ENCODE peak calls at places on chromosomes 1 and 21, in five cellular contexts. One of them, this sample, is unnamed.

GRCh38 chr1:231584117-231584516 is 42.5 kb upstream of the DISC1 start:
- DNase-seq in heart left ventricle: no peak
- DNase-seq in sigmoid colon: no peak
- DNase-seq in PC-3: peak
- DNase-seq in fibroblast of the aortic adventitia: peak
- DNase-seq in this sample: peak

GRCh38 chr21:17708541-17709265 is 96.0 kb upstream of the BTG3 start:
- DNase-seq in fibroblast of the aortic adventitia: no peak
- DNase-seq in heart left ventricle: no peak
- DNase-seq in PC-3: no peak
- DNase-seq in sigmoid colon: no peak
- DNase-seq in this sample: no peak

GRCh38 chr1:29650041-29650400 is 413.7 kb downstream of the PTPRU start:
- DNase-seq in sigmoid colon: no peak
- DNase-seq in fibroblast of the aortic adventitia: no peak
- DNase-seq in heart left ventricle: no peak
- DNase-seq in PC-3: peak
- DNase-seq in this sample: no peak

GRCh38 chr1:2632561-2633361 is at the start of gene MMEL1:
- DNase-seq in sigmoid colon: no peak
- DNase-seq in fibroblast of the aortic adventitia: no peak
- DNase-seq in PC-3: no peak
- DNase-seq in heart left ventricle: no peak
- DNase-seq in this sample: no peak

GRCh38 chr1:154943649-154944421 is 7.3 kb upstream of the PMVK start:
- DNase-seq in sigmoid colon: no peak
- DNase-seq in fibroblast of the aortic adventitia: peak
- DNase-seq in heart left ventricle: peak
- DNase-seq in PC-3: peak
- DNase-seq in this sample: peak

GRCh38 chr1:247212012-247212411 is 40.2 kb upstream of the ZNF124 start:
- DNase-seq in fibroblast of the aortic adventitia: no peak
- DNase-seq in sigmoid colon: no peak
- DNase-seq in PC-3: no peak
- DNase-seq in heart left ventricle: no peak
- DNase-seq in this sample: no peak

GRCh38 chr1:66445492-66446181 is 88.3 kb upstream of the SGIP1 start:
- DNase-seq in sigmoid colon: no peak
- DNase-seq in heart left ventricle: no peak
- DNase-seq in PC-3: no peak
- DNase-seq in fibroblast of the aortic adventitia: no peak
- DNase-seq in this sample: no peak

GRCh38 chr1:164561007-164561406 is 2.0 kb downstream of the PBX1 start:
- DNase-seq in heart left ventricle: no peak
- DNase-seq in fibroblast of the aortic adventitia: peak
- DNase-seq in sigmoid colon: no peak
- DNase-seq in PC-3: peak
- DNase-seq in this sample: peak

GRCh38 chr21:43618940-43619339 is 40.3 kb downstream of the HSF2BP start:
- DNase-seq in sigmoid colon: no peak
- DNase-seq in heart left ventricle: no peak
- DNase-seq in PC-3: peak
- DNase-seq in fibroblast of the aortic adventitia: no peak
- DNase-seq in this sample: no peak

GRCh38 chr1:27598902-27599528 is 4.9 kb downstream of the AHDC1 start:
- DNase-seq in fibroblast of the aortic adventitia: peak
- DNase-seq in PC-3: peak
- DNase-seq in sigmoid colon: peak
- DNase-seq in heart left ventricle: peak
- DNase-seq in this sample: peak

GRCh38 chr1:83676106-83676505 is 322.8 kb downstream of the TTLL7 start:
- DNase-seq in fibroblast of the aortic adventitia: peak
- DNase-seq in PC-3: peak
- DNase-seq in heart left ventricle: no peak
- DNase-seq in sigmoid colon: no peak
- DNase-seq in this sample: no peak

GRCh38 chr1:234573711-234574299 is 36.2 kb downstream of the IRF2BP2 start:
- DNase-seq in heart left ventricle: no peak
- DNase-seq in fibroblast of the aortic adventitia: peak
- DNase-seq in PC-3: no peak
- DNase-seq in sigmoid colon: no peak
- DNase-seq in this sample: peak

GRCh38 chr1:55326496-55326895 is 111.3 kb upstream of the USP24 start:
- DNase-seq in sigmoid colon: no peak
- DNase-seq in PC-3: no peak
- DNase-seq in fibroblast of the aortic adventitia: no peak
- DNase-seq in heart left ventricle: no peak
- DNase-seq in this sample: no peak

GRCh38 chr1:9455487-9456237 is 83.6 kb upstream of the SLC25A33 start:
- DNase-seq in PC-3: peak
- DNase-seq in heart left ventricle: peak
- DNase-seq in fibroblast of the aortic adventitia: peak
- DNase-seq in sigmoid colon: peak
- DNase-seq in this sample: peak

GRCh38 chr1:201709564-201710295 is 119.2 kb upstream of the IPO9 start:
- DNase-seq in PC-3: peak
- DNase-seq in heart left ventricle: peak
- DNase-seq in sigmoid colon: peak
- DNase-seq in fibroblast of the aortic adventitia: peak
- DNase-seq in this sample: peak

GRCh38 chr1:64923294-64923718 is 43.0 kb downstream of the JAK1 start:
- DNase-seq in PC-3: peak
- DNase-seq in fibroblast of the aortic adventitia: peak
- DNase-seq in heart left ventricle: no peak
- DNase-seq in sigmoid colon: no peak
- DNase-seq in this sample: no peak

GRCh38 chr1:23546897-23547596 is 12.3 kb downstream of the ID3 start:
- DNase-seq in sigmoid colon: no peak
- DNase-seq in fibroblast of the aortic adventitia: no peak
- DNase-seq in PC-3: no peak
- DNase-seq in heart left ventricle: no peak
- DNase-seq in this sample: no peak

GRCh38 chr1:56147459-56147858 is 431.9 kb downstream of the PLPP3 start:
- DNase-seq in heart left ventricle: no peak
- DNase-seq in PC-3: no peak
- DNase-seq in fibroblast of the aortic adventitia: no peak
- DNase-seq in sigmoid colon: no peak
- DNase-seq in this sample: no peak

GRCh38 chr1:43039228-43040055 is 80.8 kb upstream of the SLC2A1 start:
- DNase-seq in PC-3: peak
- DNase-seq in fibroblast of the aortic adventitia: no peak
- DNase-seq in sigmoid colon: no peak
- DNase-seq in heart left ventricle: no peak
- DNase-seq in this sample: no peak

GRCh38 chr1:209768354-209768774 is 12.5 kb downstream of the TRAF3IP3 start:
- DNase-seq in sigmoid colon: no peak
- DNase-seq in fibroblast of the aortic adventitia: no peak
- DNase-seq in heart left ventricle: no peak
- DNase-seq in PC-3: no peak
- DNase-seq in this sample: no peak

GRCh38 chr1:225845633-225846259 is 35.8 kb downstream of the EPHX1 start:
- DNase-seq in heart left ventricle: peak
- DNase-seq in sigmoid colon: peak
- DNase-seq in fibroblast of the aortic adventitia: peak
- DNase-seq in PC-3: peak
- DNase-seq in this sample: peak

GRCh38 chr1:184614667-184615066 is 140.0 kb downstream of the EDEM3 start:
- DNase-seq in fibroblast of the aortic adventitia: no peak
- DNase-seq in PC-3: no peak
- DNase-seq in heart left ventricle: no peak
- DNase-seq in sigmoid colon: no peak
- DNase-seq in this sample: no peak

GRCh38 chr1:204331847-204332487 is 27.8 kb downstream of the PLEKHA6 start:
- DNase-seq in sigmoid colon: no peak
- DNase-seq in PC-3: no peak
- DNase-seq in fibroblast of the aortic adventitia: no peak
- DNase-seq in heart left ventricle: no peak
- DNase-seq in this sample: no peak

GRCh38 chr1:160209041-160209655 is 4.0 kb downstream of the PEA15 start:
- DNase-seq in heart left ventricle: no peak
- DNase-seq in sigmoid colon: no peak
- DNase-seq in PC-3: no peak
- DNase-seq in fibroblast of the aortic adventitia: no peak
- DNase-seq in this sample: no peak

GRCh38 chr1:51453010-51453409 is 66.1 kb downstream of the EPS15 start:
- DNase-seq in PC-3: no peak
- DNase-seq in heart left ventricle: no peak
- DNase-seq in fibroblast of the aortic adventitia: no peak
- DNase-seq in sigmoid colon: no peak
- DNase-seq in this sample: peak

GRCh38 chr1:156504062-156504813 is 3.7 kb upstream of the MEF2D start:
- DNase-seq in heart left ventricle: no peak
- DNase-seq in fibroblast of the aortic adventitia: no peak
- DNase-seq in PC-3: peak
- DNase-seq in sigmoid colon: no peak
- DNase-seq in this sample: peak

GRCh38 chr1:56910441-56910985 is 55.3 kb downstream of the C8B start:
- DNase-seq in sigmoid colon: no peak
- DNase-seq in PC-3: no peak
- DNase-seq in fibroblast of the aortic adventitia: no peak
- DNase-seq in heart left ventricle: peak
- DNase-seq in this sample: no peak

GRCh38 chr1:30965914-30966313 is 57.4 kb upstream of the SDC3 start:
- DNase-seq in PC-3: no peak
- DNase-seq in sigmoid colon: no peak
- DNase-seq in fibroblast of the aortic adventitia: no peak
- DNase-seq in heart left ventricle: no peak
- DNase-seq in this sample: no peak

GRCh38 chr1:63624911-63625310 is 31.7 kb downstream of the PGM1 start:
- DNase-seq in PC-3: peak
- DNase-seq in sigmoid colon: no peak
- DNase-seq in heart left ventricle: no peak
- DNase-seq in fibroblast of the aortic adventitia: peak
- DNase-seq in this sample: peak
- TF ChIP-seq CTCF in PC-3: no peak
- TF ChIP-seq CTCF in sigmoid colon: no peak
- TF ChIP-seq CTCF in heart left ventricle: no peak
- TF ChIP-seq CTCF in fibroblast of the aortic adventitia: peak
- TF ChIP-seq CTCF in this sample: peak

GRCh38 chr1:15758537-15758936 is at the start of gene FBLIM1:
- DNase-seq in heart left ventricle: peak
- DNase-seq in fibroblast of the aortic adventitia: no peak
- DNase-seq in PC-3: peak
- DNase-seq in sigmoid colon: peak
- DNase-seq in this sample: peak

GRCh38 chr1:15756143-15757015 is 2.2 kb upstream of the FBLIM1 start:
- DNase-seq in fibroblast of the aortic adventitia: no peak
- DNase-seq in PC-3: peak
- DNase-seq in heart left ventricle: no peak
- DNase-seq in sigmoid colon: no peak
- DNase-seq in this sample: no peak

GRCh38 chr1:15758953-15759661 is 512 bp downstream of the FBLIM1 start:
- DNase-seq in sigmoid colon: no peak
- DNase-seq in fibroblast of the aortic adventitia: no peak
- DNase-seq in heart left ventricle: no peak
- DNase-seq in PC-3: no peak
- DNase-seq in this sample: no peak

GRCh38 chr1:15757016-15757543 is 1.5 kb upstream of the FBLIM1 start:
- DNase-seq in PC-3: no peak
- DNase-seq in heart left ventricle: no peak
- DNase-seq in sigmoid colon: no peak
- DNase-seq in fibroblast of the aortic adventitia: no peak
- DNase-seq in this sample: no peak

DNA sequence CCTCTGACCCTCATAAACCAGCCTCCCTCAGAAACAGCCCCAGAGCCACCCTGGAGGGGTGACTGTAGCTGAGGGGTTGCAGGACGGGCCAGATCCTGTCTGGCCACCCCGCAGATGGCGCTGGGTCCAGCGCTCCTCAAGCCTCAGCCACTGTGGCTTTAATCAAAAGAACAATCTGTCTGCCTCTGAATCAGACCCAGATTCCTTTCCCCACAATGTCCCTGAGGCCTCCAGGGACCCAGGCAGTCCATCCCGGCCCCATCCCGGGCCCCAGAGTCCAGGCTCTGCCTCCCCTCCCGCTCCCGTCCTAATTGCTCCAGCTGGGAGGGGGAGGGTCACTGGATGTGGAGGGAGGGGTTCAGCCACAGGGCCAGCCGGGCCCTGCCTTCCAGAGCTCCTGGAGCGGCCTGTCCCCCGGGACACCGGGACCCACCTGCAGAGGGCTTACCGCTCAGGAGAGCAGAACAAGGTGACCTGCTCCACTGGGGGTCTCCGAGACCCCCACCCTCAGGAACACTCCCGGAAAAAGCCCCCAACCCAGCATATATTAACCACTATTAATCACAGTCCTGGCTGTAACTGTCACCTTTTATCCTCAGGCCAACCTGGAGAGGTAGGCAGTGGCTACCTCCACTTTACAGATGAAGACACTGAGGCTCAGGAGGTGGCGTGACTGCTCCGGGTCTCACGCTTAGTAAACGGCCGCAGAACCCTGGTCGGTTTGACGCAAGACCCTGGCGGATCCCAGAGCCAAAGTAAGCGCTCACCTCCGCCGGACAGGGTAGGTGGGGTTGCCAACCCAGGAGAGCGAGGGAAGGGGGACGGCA is 807 bp upstream of the FBLIM1 start:
- DNase-seq in sigmoid colon: no peak
- DNase-seq in PC-3: peak
- DNase-seq in fibroblast of the aortic adventitia: no peak
- DNase-seq in heart left ventricle: peak
- DNase-seq in this sample: peak
- H3K4me3 ChIP-seq in sigmoid colon: peak
- H3K4me3 ChIP-seq in PC-3: peak
- H3K4me3 ChIP-seq in fibroblast of the aortic adventitia: peak
- H3K4me3 ChIP-seq in heart left ventricle: peak
- H3K4me3 ChIP-seq in this sample: peak

GRCh38 chr1:10788592-10789006 is 7.8 kb downstream of the CASZ1 start:
- DNase-seq in sigmoid colon: peak
- DNase-seq in PC-3: peak
- DNase-seq in fibroblast of the aortic adventitia: no peak
- DNase-seq in heart left ventricle: peak
- DNase-seq in this sample: no peak
- TF ChIP-seq CTCF in sigmoid colon: peak
- TF ChIP-seq CTCF in PC-3: peak
- TF ChIP-seq CTCF in fibroblast of the aortic adventitia: no peak
- TF ChIP-seq CTCF in heart left ventricle: peak
- TF ChIP-seq CTCF in this sample: peak

DNA sequence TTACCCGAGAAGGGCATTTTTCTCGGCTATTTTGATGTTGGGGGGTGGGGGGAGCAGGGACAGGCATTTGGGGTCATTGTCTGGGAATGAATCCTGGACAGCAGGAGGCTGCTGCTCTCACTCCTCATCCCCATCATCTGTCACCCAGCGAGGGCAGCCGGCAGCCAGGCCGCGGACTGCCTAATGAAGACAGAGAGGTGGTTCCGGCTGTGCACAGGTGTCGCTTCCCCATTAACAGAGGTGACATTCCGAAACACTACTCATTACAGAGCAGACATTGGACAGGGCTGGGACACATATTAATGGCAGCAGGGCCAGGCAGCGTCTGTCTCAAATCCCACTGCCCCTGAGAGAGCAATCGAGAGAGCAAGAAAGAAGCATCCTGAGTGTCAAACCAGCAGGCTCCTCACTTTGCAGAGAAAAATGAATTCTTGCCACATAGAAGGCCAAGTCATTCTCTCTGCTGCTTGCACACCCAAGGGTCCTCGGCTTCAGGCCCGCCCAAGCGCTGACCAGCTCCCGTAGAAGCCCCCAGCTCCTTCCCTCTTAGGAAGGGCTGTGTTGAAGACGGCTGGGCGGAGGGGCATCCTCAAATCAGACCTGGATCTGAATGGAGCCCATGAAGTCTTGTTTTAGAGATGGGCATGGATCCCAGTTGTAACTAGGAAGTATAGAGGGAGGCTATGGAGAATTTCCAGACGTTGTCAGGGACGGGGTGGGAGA is 8.0 kb upstream of the LEMD1 start:
- DNase-seq in sigmoid colon: no peak
- DNase-seq in fibroblast of the aortic adventitia: no peak
- DNase-seq in PC-3: no peak
- DNase-seq in heart left ventricle: no peak
- DNase-seq in this sample: no peak
- H3K4me3 ChIP-seq in sigmoid colon: peak
- H3K4me3 ChIP-seq in fibroblast of the aortic adventitia: peak
- H3K4me3 ChIP-seq in PC-3: no peak
- H3K4me3 ChIP-seq in heart left ventricle: peak
- H3K4me3 ChIP-seq in this sample: peak

This sample was measured in fibroblast of pulmonary artery.